ENCODE peak calls at places on chromosomes 16 and 17, in five cellular contexts. One of them, this sample, is unnamed.

GRCh38 chr16:56611281-56611833 is 3.0 kb downstream of the MT2A start:
- DNase-seq in left ventricle myocardium inferior: peak
- DNase-seq in PC-3: no peak
- DNase-seq in psoas muscle: peak
- DNase-seq in cardiac fibroblast: peak
- DNase-seq in this sample: no peak

GRCh38 chr16:55725055-55725777 is 69.4 kb downstream of the SLC6A2 start:
- DNase-seq in cardiac fibroblast: no peak
- DNase-seq in psoas muscle: no peak
- DNase-seq in left ventricle myocardium inferior: no peak
- DNase-seq in PC-3: no peak
- DNase-seq in this sample: no peak

GRCh38 chr16:52309761-52310416 is 237.1 kb downstream of the TOX3 start:
- DNase-seq in psoas muscle: no peak
- DNase-seq in cardiac fibroblast: no peak
- DNase-seq in PC-3: no peak
- DNase-seq in left ventricle myocardium inferior: no peak
- DNase-seq in this sample: no peak

GRCh38 chr17:69733171-69734014 is 318.9 kb downstream of the MAP2K6 start:
- DNase-seq in left ventricle myocardium inferior: peak
- DNase-seq in cardiac fibroblast: peak
- DNase-seq in PC-3: peak
- DNase-seq in psoas muscle: peak
- DNase-seq in this sample: no peak

GRCh38 chr16:83803811-83804210 is 4.0 kb upstream of the HSBP1 start:
- DNase-seq in psoas muscle: no peak
- DNase-seq in PC-3: peak
- DNase-seq in cardiac fibroblast: no peak
- DNase-seq in left ventricle myocardium inferior: no peak
- DNase-seq in this sample: peak

GRCh38 chr16:74740795-74741304 is 33.8 kb downstream of the FA2H start:
- DNase-seq in psoas muscle: peak
- DNase-seq in left ventricle myocardium inferior: no peak
- DNase-seq in cardiac fibroblast: no peak
- DNase-seq in PC-3: peak
- DNase-seq in this sample: no peak

GRCh38 chr16:11964761-11965539 is at the start of gene TNFRSF17:
- DNase-seq in cardiac fibroblast: no peak
- DNase-seq in left ventricle myocardium inferior: no peak
- DNase-seq in PC-3: no peak
- DNase-seq in psoas muscle: no peak
- DNase-seq in this sample: no peak

GRCh38 chr17:79843475-79843916 is 4.3 kb upstream of the CBX4 start:
- DNase-seq in psoas muscle: no peak
- DNase-seq in left ventricle myocardium inferior: no peak
- DNase-seq in cardiac fibroblast: no peak
- DNase-seq in PC-3: no peak
- DNase-seq in this sample: no peak

GRCh38 chr16:53282975-53283946 is 151.0 kb upstream of the RBL2 start:
- DNase-seq in cardiac fibroblast: peak
- DNase-seq in psoas muscle: no peak
- DNase-seq in left ventricle myocardium inferior: no peak
- DNase-seq in PC-3: peak
- DNase-seq in this sample: peak

GRCh38 chr17:63335818-63336217 is 110.3 kb downstream of the CYB561 start:
- DNase-seq in cardiac fibroblast: no peak
- DNase-seq in left ventricle myocardium inferior: no peak
- DNase-seq in PC-3: no peak
- DNase-seq in psoas muscle: no peak
- DNase-seq in this sample: no peak

GRCh38 chr16:69324013-69324531 is 6.3 kb downstream of the PDF start:
- DNase-seq in left ventricle myocardium inferior: peak
- DNase-seq in cardiac fibroblast: no peak
- DNase-seq in psoas muscle: peak
- DNase-seq in PC-3: no peak
- DNase-seq in this sample: peak

GRCh38 chr16:64469906-64470702 is 651.8 kb downstream of the CDH11 start:
- DNase-seq in cardiac fibroblast: peak
- DNase-seq in PC-3: no peak
- DNase-seq in psoas muscle: peak
- DNase-seq in left ventricle myocardium inferior: peak
- DNase-seq in this sample: no peak

GRCh38 chr17:20174588-20175265 is 165.6 kb downstream of the SPECC1 start:
- DNase-seq in PC-3: peak
- DNase-seq in cardiac fibroblast: peak
- DNase-seq in psoas muscle: no peak
- DNase-seq in left ventricle myocardium inferior: no peak
- DNase-seq in this sample: no peak

GRCh38 chr17:34371405-34371804 is 8.4 kb upstream of the CCL1 start:
- DNase-seq in cardiac fibroblast: no peak
- DNase-seq in left ventricle myocardium inferior: no peak
- DNase-seq in psoas muscle: no peak
- DNase-seq in PC-3: no peak
- DNase-seq in this sample: peak

GRCh38 chr17:77445908-77446535 is 305.3 kb downstream of the SEC14L1 start:
- DNase-seq in psoas muscle: no peak
- DNase-seq in cardiac fibroblast: peak
- DNase-seq in PC-3: no peak
- DNase-seq in left ventricle myocardium inferior: no peak
- DNase-seq in this sample: no peak

GRCh38 chr17:51819341-51819740 is 339.2 kb downstream of the CA10 start:
- DNase-seq in PC-3: no peak
- DNase-seq in left ventricle myocardium inferior: no peak
- DNase-seq in cardiac fibroblast: no peak
- DNase-seq in psoas muscle: no peak
- DNase-seq in this sample: no peak

GRCh38 chr16:78836802-78837489 is 737.5 kb downstream of the WWOX start:
- DNase-seq in PC-3: no peak
- DNase-seq in left ventricle myocardium inferior: no peak
- DNase-seq in psoas muscle: no peak
- DNase-seq in cardiac fibroblast: no peak
- DNase-seq in this sample: no peak

GRCh38 chr17:77907497-77908120 is 50.9 kb upstream of the TNRC6C start:
- DNase-seq in PC-3: no peak
- DNase-seq in left ventricle myocardium inferior: no peak
- DNase-seq in cardiac fibroblast: no peak
- DNase-seq in psoas muscle: no peak
- DNase-seq in this sample: no peak

GRCh38 chr17:17815436-17816200 is 21.2 kb downstream of the SREBF1 start:
- DNase-seq in cardiac fibroblast: no peak
- DNase-seq in PC-3: no peak
- DNase-seq in psoas muscle: no peak
- DNase-seq in left ventricle myocardium inferior: no peak
- DNase-seq in this sample: no peak

GRCh38 chr17:41496803-41497484 is 7.2 kb upstream of the KRT36 start:
- DNase-seq in cardiac fibroblast: peak
- DNase-seq in PC-3: peak
- DNase-seq in psoas muscle: peak
- DNase-seq in left ventricle myocardium inferior: peak
- DNase-seq in this sample: peak

GRCh38 chr16:86888240-86889044 is 310.1 kb downstream of the FOXL1 start:
- DNase-seq in PC-3: peak
- DNase-seq in psoas muscle: no peak
- DNase-seq in left ventricle myocardium inferior: no peak
- DNase-seq in cardiac fibroblast: no peak
- DNase-seq in this sample: no peak

GRCh38 chr16:86905302-86905701 is 327.0 kb downstream of the FOXL1 start:
- DNase-seq in psoas muscle: no peak
- DNase-seq in cardiac fibroblast: no peak
- DNase-seq in left ventricle myocardium inferior: no peak
- DNase-seq in PC-3: no peak
- DNase-seq in this sample: no peak

GRCh38 chr17:63995626-63996025 is 2.5 kb upstream of the PRR29 start:
- DNase-seq in PC-3: no peak
- DNase-seq in left ventricle myocardium inferior: peak
- DNase-seq in psoas muscle: no peak
- DNase-seq in cardiac fibroblast: no peak
- DNase-seq in this sample: no peak

GRCh38 chr17:61216066-61216465 is 183.6 kb upstream of the TBX2 start:
- DNase-seq in cardiac fibroblast: no peak
- DNase-seq in PC-3: no peak
- DNase-seq in left ventricle myocardium inferior: no peak
- DNase-seq in psoas muscle: no peak
- DNase-seq in this sample: no peak

GRCh38 chr17:78378225-78379133 is at the start of gene PGS1:
- DNase-seq in cardiac fibroblast: peak
- DNase-seq in PC-3: peak
- DNase-seq in left ventricle myocardium inferior: peak
- DNase-seq in psoas muscle: peak
- DNase-seq in this sample: no peak

DNA sequence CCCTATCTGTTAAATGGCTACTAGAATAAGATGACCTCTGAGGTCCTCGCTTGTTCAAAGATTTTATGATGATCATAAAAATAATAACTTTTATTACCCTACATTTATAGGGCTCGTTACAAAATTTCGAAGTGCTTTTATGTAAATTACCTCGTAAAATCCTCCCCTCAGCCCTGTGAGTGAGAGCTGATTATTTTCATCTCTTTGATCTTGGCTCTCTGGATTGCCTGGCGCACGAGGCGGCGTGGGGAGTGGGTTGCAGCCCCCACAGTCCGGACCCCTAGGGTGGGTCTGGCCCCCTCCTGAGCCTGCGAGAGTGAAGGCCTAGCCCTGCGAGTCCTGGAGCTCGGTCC is 1.6 kb downstream of the SDK2 start:
- DNase-seq in left ventricle myocardium inferior: no peak
- DNase-seq in cardiac fibroblast: no peak
- DNase-seq in PC-3: no peak
- DNase-seq in psoas muscle: no peak
- DNase-seq in this sample: no peak
- H3K4me3 ChIP-seq in left ventricle myocardium inferior: peak
- H3K4me3 ChIP-seq in cardiac fibroblast: no peak
- H3K4me3 ChIP-seq in PC-3: no peak
- H3K4me3 ChIP-seq in psoas muscle: no peak
- H3K4me3 ChIP-seq in this sample: no peak

GRCh38 chr17:1783834-1784611 is 22.2 kb downstream of the SERPINF1 start:
- DNase-seq in PC-3: peak
- DNase-seq in left ventricle myocardium inferior: peak
- DNase-seq in cardiac fibroblast: peak
- DNase-seq in psoas muscle: peak
- DNase-seq in this sample: no peak
- TF ChIP-seq CTCF in PC-3: peak
- TF ChIP-seq CTCF in left ventricle myocardium inferior: peak
- TF ChIP-seq CTCF in cardiac fibroblast: peak
- TF ChIP-seq CTCF in psoas muscle: peak
- TF ChIP-seq CTCF in this sample: peak

GRCh38 chr17:44109312-44109630 is 14.2 kb downstream of the HDAC5 start:
- DNase-seq in left ventricle myocardium inferior: no peak
- DNase-seq in PC-3: no peak
- DNase-seq in psoas muscle: no peak
- DNase-seq in cardiac fibroblast: no peak
- DNase-seq in this sample: no peak
- H3K4me3 ChIP-seq in left ventricle myocardium inferior: peak
- H3K4me3 ChIP-seq in PC-3: no peak
- H3K4me3 ChIP-seq in psoas muscle: peak
- H3K4me3 ChIP-seq in cardiac fibroblast: no peak
- H3K4me3 ChIP-seq in this sample: no peak

DNA sequence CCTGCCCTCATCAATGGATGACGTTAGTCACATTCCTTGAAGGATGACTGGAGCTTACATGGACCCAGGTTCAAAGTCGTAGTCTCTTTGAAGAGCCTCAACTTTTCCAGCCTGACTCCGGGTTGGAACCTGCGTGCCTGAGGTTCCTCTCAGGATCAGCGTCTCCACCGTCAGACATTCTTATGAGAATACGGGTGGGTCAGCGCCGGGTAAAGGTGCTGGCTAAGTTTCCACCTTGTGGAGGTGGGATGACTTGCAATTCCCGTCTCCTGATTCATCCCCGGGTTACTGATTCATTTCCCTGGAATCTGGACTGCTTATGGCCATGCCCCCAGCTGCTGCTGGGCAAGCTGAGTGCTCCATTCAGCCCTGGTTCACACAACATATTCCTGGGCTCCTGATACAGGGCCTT is 38.9 kb upstream of the CMIP start:
- DNase-seq in PC-3: peak
- DNase-seq in cardiac fibroblast: peak
- DNase-seq in psoas muscle: no peak
- DNase-seq in left ventricle myocardium inferior: no peak
- DNase-seq in this sample: no peak
- TF ChIP-seq CTCF in PC-3: no peak
- TF ChIP-seq CTCF in cardiac fibroblast: peak
- TF ChIP-seq CTCF in psoas muscle: no peak
- TF ChIP-seq CTCF in left ventricle myocardium inferior: no peak
- TF ChIP-seq CTCF in this sample: no peak

GRCh38 chr16:7765079-7765550 is 432.5 kb downstream of the RBFOX1 start:
- DNase-seq in cardiac fibroblast: no peak
- DNase-seq in psoas muscle: no peak
- DNase-seq in PC-3: no peak
- DNase-seq in left ventricle myocardium inferior: no peak
- DNase-seq in this sample: no peak
- H3K4me3 ChIP-seq in cardiac fibroblast: no peak
- H3K4me3 ChIP-seq in psoas muscle: no peak
- H3K4me3 ChIP-seq in PC-3: no peak
- H3K4me3 ChIP-seq in left ventricle myocardium inferior: no peak
- H3K4me3 ChIP-seq in this sample: no peak

GRCh38 chr17:57679356-57679755 is 65.7 kb downstream of the CCDC182 start:
- DNase-seq in psoas muscle: no peak
- DNase-seq in PC-3: no peak
- DNase-seq in cardiac fibroblast: no peak
- DNase-seq in left ventricle myocardium inferior: no peak
- DNase-seq in this sample: no peak
- TF ChIP-seq CTCF in psoas muscle: no peak
- TF ChIP-seq CTCF in PC-3: no peak
- TF ChIP-seq CTCF in cardiac fibroblast: no peak
- TF ChIP-seq CTCF in left ventricle myocardium inferior: no peak
- TF ChIP-seq CTCF in this sample: no peak